ENCODE peak calls at places on chromosomes 16 and 17, in five cellular contexts. I is GM23338, W is neural progenitor cell, P is osteoblast, K is MM.1S. O is an unnamed sample. For H3K79me2, the result is how much of the 10 kb centered on the place peaks cover.

GRCh38 chr17:9021158-9021984 is at the start of gene NTN1:
- DNase-seq in I (peak), W (peak), P (peak), K (peak), O (peak)

GRCh38 chr17:50272246-50272645 is 2.0 kb upstream of the TMEM92 start:
- DNase-seq in I (no peak), W (no peak), P (peak), K (no peak), O (no peak)

GRCh38 chr17:60305141-60305540 is 86.8 kb downstream of the USP32 start:
- DNase-seq in I (peak), W (no peak), P (no peak), K (peak), O (peak)

GRCh38 chr17:79750650-79751545 is 20.2 kb downstream of the ENPP7 start:
- DNase-seq in I (no peak), W (no peak), P (peak), K (no peak), O (no peak)

GRCh38 chr17:1122681-1123396 is 56.9 kb downstream of the ABR start:
- DNase-seq in I (peak), W (peak), P (peak), K (peak), O (peak)

GRCh38 chr16:15795615-15796014 is 61.2 kb downstream of the MYH11 start:
- DNase-seq in I (no peak), W (no peak), P (no peak), K (no peak), O (no peak)

GRCh38 chr16:19972111-19972510 is 87.5 kb upstream of the GPRC5B start:
- DNase-seq in I (no peak), W (no peak), P (no peak), K (no peak), O (no peak)

GRCh38 chr17:71118039-71118438 is 948.7 kb downstream of the KCNJ2 start:
- DNase-seq in I (peak), W (peak), P (no peak), K (peak), O (peak)

GRCh38 chr16:66127459-66128362 is 238.8 kb upstream of the CDH5 start:
- DNase-seq in I (peak), W (peak), P (no peak), K (no peak), O (no peak)

GRCh38 chr16:72508196-72508595 is 336.2 kb upstream of the PMFBP1 start:
- DNase-seq in I (no peak), W (no peak), P (no peak), K (no peak), O (no peak)

DNA sequence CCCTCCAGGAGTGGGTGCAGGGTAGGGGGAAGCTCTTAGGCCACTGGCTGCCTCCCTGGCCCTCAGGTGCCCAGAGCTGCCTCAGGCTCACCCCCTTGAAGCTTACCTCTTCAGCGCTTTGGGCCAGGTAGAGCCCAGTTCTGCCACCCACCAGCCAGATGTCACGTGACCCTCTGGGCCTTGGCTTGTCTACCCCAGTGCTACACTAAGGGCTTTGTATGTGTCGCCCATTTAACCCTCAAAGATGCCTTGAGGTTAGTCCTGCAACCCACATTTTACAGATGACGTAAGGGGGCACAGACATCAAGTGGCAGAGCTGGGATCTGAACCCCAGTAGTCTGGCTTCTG is 3.4 kb downstream of the HAS3 start:
- DNase-seq in I (no peak), W (no peak), P (no peak), K (no peak), O (no peak)
- H3K79me2 ChIP-seq in I (half or more), W (under half), P (under half), K (under half), O (under half)

DNA sequence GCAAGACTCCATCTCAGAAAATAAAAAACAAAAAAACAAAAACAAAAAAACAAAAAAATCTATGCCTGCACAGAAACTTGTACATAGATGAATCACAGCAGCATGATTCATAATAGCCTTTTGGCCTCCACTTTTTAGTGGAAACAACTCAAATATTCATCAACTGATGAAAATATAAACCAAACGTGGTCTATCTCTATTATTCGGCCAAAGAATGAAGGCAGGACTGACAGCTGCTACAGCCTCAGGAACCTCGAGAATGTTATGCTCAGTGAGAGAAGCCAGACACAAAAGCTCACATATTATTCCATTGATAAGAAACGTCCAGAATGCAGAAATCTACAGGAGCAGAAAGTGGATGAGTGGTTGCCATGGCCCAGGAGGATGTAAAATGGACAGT is 19.8 kb downstream of the PPL start:
- DNase-seq in I (no peak), W (no peak), P (peak), K (no peak), O (no peak)
- H3K27ac ChIP-seq in I (no peak), W (no peak), P (no peak), K (no peak), O (no peak)

GRCh38 chr17:81630274-81630673 is 6.6 kb downstream of the NPLOC4 start:
- DNase-seq in I (no peak), W (no peak), P (no peak), K (no peak), O (no peak)
- H3K79me2 ChIP-seq in I (half or more), W (half or more), P (half or more), K (half or more), O (under half)

DNA sequence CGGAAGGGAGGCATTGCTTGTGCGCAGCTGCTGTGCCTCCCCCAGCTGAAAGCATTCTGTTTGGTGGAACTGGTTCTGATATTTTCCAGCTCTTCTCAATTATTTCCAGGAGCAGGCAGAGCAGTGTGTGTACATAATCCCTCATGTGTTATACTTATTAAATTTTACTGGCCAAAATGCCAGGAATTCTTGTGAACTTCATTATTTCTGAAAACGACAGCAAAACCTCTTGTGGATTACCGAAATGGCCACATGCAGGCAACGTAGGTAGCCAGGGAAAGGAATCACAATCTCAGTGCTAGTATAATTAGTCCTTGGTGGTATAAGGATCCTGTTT is 207.7 kb downstream of the RPTOR start:
- DNase-seq in I (no peak), W (no peak), P (no peak), K (no peak), O (no peak)
- H3K27ac ChIP-seq in I (peak), W (peak), P (no peak), K (no peak), O (no peak)

GRCh38 chr16:11857161-11857560 is 5.8 kb upstream of the RSL1D1 start:
- DNase-seq in I (no peak), W (no peak), P (no peak), K (no peak), O (no peak)

GRCh38 chr16:11848842-11849241 is 2.5 kb downstream of the RSL1D1 start:
- DNase-seq in I (no peak), W (no peak), P (no peak), K (no peak), O (no peak)

GRCh38 chr16:11852092-11852809 is 909 bp upstream of the RSL1D1 start:
- DNase-seq in I (no peak), W (no peak), P (no peak), K (no peak), O (peak)

GRCh38 chr16:11851301-11852091 is at the start of gene RSL1D1:
- DNase-seq in I (peak), W (peak), P (peak), K (peak), O (peak)
- H3K79me2 ChIP-seq in I (half or more), W (half or more), P (half or more), K (half or more), O (half or more)

DNA sequence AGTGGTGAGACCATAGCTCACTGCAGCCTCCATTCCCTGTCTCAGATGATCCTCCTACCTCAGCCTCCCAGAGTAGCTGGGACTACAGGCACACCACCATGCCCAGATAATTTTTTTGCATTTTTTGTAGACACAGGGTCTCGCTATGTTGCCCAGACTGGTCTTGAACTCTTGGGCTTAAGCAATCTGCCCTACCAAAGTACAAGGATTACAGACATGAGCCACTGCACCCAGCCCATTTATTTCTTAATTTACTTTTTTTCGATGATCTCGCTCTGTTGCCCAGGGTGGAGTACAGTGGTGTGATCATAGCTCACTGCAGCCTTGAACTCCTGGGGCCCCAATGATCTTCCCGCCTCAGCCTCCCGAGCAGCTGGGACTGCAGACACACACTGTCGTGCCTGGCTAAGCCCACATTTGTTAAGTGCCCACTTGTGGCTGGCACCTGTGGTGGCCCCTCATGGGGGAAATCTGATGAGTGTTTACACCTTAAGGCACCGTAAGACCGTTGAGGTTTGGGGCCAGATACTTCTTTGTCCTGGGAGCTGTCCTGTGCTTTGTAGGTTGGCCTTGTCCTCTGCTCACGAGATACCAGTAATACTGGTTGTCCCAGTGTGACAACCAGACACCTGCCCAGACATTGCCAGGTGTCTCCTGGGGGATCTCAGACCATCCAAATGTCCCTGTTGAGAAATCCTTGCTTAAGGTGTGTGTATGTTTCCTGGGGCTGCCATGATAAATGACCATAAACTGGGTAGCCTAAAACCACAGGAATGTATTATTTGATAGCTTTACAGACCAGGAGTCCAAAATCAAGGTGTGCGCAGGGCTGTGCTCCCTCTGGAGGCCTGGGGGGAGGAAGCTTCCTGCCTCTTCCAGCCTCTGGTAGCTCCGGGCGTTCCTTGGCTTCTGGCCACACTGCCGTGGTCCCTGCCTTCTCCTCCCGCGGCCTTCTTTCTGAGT is 141.4 kb upstream of the GSE1 start:
- DNase-seq in I (no peak), W (no peak), P (no peak), K (no peak), O (peak)
- H3K27ac ChIP-seq in I (peak), W (no peak), P (no peak), K (no peak), O (no peak)

DNA sequence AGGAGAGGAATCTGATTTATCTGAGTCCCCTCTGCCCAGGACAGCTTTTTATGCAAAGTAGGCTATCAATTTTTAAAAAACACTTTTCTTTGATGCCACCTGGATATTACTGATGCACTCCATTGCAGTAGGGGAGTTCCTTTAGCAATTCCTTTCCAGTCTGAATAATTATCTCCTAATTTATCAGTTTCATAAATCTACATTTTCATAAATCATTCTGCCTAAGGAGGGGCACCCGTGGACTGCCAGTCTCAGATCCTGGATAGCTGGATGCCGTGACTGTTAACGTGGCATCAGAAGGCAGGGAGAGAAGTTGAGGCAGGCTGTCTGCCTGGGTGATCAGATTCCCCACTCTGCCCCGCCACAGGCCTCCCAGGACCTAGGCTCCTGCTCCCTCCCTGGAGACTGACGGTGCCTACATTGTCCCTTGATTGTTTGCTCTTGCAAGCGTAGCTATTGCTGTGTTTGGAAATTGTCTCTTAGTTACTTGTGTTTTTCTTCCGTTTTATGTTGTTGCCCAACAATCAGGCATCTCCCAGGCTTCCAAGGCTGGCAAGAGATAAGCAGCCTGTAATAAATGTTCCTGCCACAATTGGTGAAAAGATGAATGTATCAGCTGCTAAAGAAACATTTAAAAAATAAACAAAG is 75.2 kb downstream of the KATNIP start:
- DNase-seq in I (no peak), W (no peak), P (peak), K (no peak), O (no peak)
- H3K79me2 ChIP-seq in I (under half), W (under half), P (under half), K (under half), O (under half)

GRCh38 chr17:82832411-82832810 is 7.4 kb downstream of the ZNF750 start:
- DNase-seq in I (no peak), W (no peak), P (peak), K (no peak), O (no peak)

GRCh38 chr17:82830249-82830661 is 9.6 kb downstream of the ZNF750 start:
- DNase-seq in I (no peak), W (no peak), P (no peak), K (no peak), O (no peak)

GRCh38 chr17:82832881-82833475 is 6.8 kb downstream of the ZNF750 start:
- DNase-seq in I (no peak), W (no peak), P (peak), K (no peak), O (no peak)

GRCh38 chr17:82831041-82831817 is 8.6 kb downstream of the ZNF750 start:
- DNase-seq in I (no peak), W (no peak), P (no peak), K (no peak), O (no peak)

DNA sequence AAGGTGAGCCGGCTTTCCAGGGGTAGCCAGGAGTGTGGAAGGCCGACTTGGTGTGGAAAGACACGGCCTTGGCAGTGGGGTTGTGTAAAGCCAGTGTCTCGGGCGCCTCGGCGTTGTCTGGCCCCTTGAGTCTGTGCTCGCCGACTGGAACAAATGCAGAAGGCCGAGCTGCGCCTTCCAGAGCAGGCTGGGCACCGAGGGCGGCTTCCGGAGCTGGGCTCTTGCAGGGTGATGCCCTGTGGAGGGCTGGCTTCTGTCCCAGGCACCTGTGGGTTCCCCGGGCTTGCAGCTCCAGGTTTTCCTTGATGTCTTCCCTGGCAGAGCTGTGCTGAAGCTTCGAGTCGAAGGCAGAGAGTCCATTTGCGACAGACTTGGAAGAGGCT is 8.0 kb downstream of the ZNF750 start:
- DNase-seq in I (no peak), W (no peak), P (no peak), K (no peak), O (no peak)
- H3K27ac ChIP-seq in I (no peak), W (no peak), P (no peak), K (no peak), O (no peak)